ENCODE peak calls at places on chromosomes 4 and X, in seven cellular contexts. Q is esophagus squamous epithelium, X is esophagus muscularis mucosa, L is hepatocyte, Y is testis, M is tibial artery, K is colonic mucosa. P is an unnamed sample.

GRCh38 chrX:17844236-17844635 is 16.9 kb downstream of the RAI2 start:
- DNase-seq in Q (no peak), X (no peak), Y (no peak), M (no peak), K (no peak), L (no peak), P (no peak)

GRCh38 chrX:110125435-110125834 is 122.5 kb downstream of the TMEM164 start:
- DNase-seq in X (no peak), M (no peak), Q (no peak), L (peak; percentile 15), K (no peak), Y (no peak), P (no peak)

GRCh38 chr4:158208931-158209640 is 1.2 kb upstream of the TMEM144 start:
- DNase-seq in M (no peak), Q (no peak), K (no peak), Y (no peak), L (no peak), X (no peak), P (no peak)

GRCh38 chr4:165715989-165716388 is 157.0 kb upstream of the TLL1 start:
- DNase-seq in L (no peak), Q (no peak), M (no peak), K (no peak), X (no peak), Y (no peak), P (no peak)

GRCh38 chr4:87339440-87339839 is 16.8 kb upstream of the HSD17B13 start:
- DNase-seq in L (no peak), K (no peak), M (no peak), Q (no peak), Y (no peak), X (no peak), P (no peak)

GRCh38 chrX:18149454-18149853 is 71.2 kb downstream of the BEND2 start:
- DNase-seq in M (no peak), X (no peak), K (no peak), L (no peak), Q (no peak), Y (no peak), P (no peak)

GRCh38 chr4:182255421-182256190 is 12.4 kb downstream of the TENM3 start:
- DNase-seq in Q (no peak), K (no peak), L (no peak), Y (no peak), M (no peak), X (peak; percentile 39), P (no peak)

GRCh38 chr4:807792-808191 is 18.1 kb downstream of the CPLX1 start:
- DNase-seq in K (peak; percentile 73), Y (no peak), Q (no peak), L (no peak), X (no peak), M (no peak), P (no peak)

GRCh38 chrX:120301960-120302359 is 9.3 kb downstream of the TMEM255A start:
- DNase-seq in M (no peak), Y (no peak), K (no peak), Q (no peak), X (no peak), L (no peak), P (no peak)

GRCh38 chr4:45518832-45519231 is 605.0 kb downstream of the GABRG1 start:
- DNase-seq in X (no peak), M (no peak), L (no peak), Q (no peak), K (no peak), Y (no peak), P (no peak)

GRCh38 chrX:40734956-40735317 is 405 bp downstream of the MED14 start:
- DNase-seq in L (peak; percentile 30), X (no peak), M (no peak), K (peak; percentile 35), Y (peak; percentile 16), Q (no peak), P (no peak)

GRCh38 chr4:154160925-154161324 is 330.7 kb downstream of the DCHS2 start:
- DNase-seq in K (no peak), Q (no peak), L (no peak), X (no peak), Y (no peak), M (no peak), P (no peak)

GRCh38 chr4:2619459-2619858 is 83.0 kb downstream of the FAM193A start:
- DNase-seq in Y (no peak), M (no peak), X (no peak), Q (no peak), L (no peak), K (no peak), P (no peak)

GRCh38 chrX:134836497-134836968 is 154.3 kb upstream of the SMIM10 start:
- DNase-seq in K (no peak), Y (peak; percentile 73), M (no peak), Q (no peak), X (no peak), L (no peak), P (no peak)

GRCh38 chrX:9561199-9561598 is 96.3 kb downstream of the TBL1X start:
- DNase-seq in K (no peak), X (no peak), L (no peak), M (no peak), Y (no peak), Q (no peak), P (no peak)

GRCh38 chrX:131704136-131704695 is 160.3 kb downstream of the OR13H1 start:
- DNase-seq in Y (peak; percentile 19), M (no peak), Q (peak; percentile 13), L (no peak), X (no peak), K (peak; percentile 95), P (no peak)

GRCh38 chrX:80388206-80388605 is 32.0 kb upstream of the TENT5D start:
- DNase-seq in Y (no peak), K (no peak), Q (no peak), X (no peak), M (no peak), L (no peak), P (no peak)

GRCh38 chrX:148385471-148385870 is 114.9 kb upstream of the AFF2 start:
- DNase-seq in M (no peak), X (no peak), Q (no peak), Y (no peak), K (no peak), L (no peak), P (no peak)

GRCh38 chr4:126230244-126230643 is 915.5 kb downstream of the FAT4 start:
- DNase-seq in Q (no peak), L (no peak), M (no peak), X (no peak), Y (no peak), K (no peak), P (no peak)

GRCh38 chrX:70128071-70128470 is 5.2 kb upstream of the IGBP1 start:
- DNase-seq in Q (no peak), Y (no peak), X (no peak), K (no peak), L (no peak), M (no peak), P (no peak)

GRCh38 chrX:47643926-47644325 is 6.4 kb downstream of the ELK1 start:
- DNase-seq in K (no peak), L (no peak), X (no peak), M (no peak), Y (no peak), Q (no peak), P (no peak)

GRCh38 chr4:84994280-84994679 is 27.8 kb upstream of the WDFY3 start:
- DNase-seq in Y (no peak), K (no peak), Q (no peak), M (no peak), X (no peak), L (no peak), P (no peak)

GRCh38 chr4:106315476-106315967 is 487 bp downstream of the TBCK start:
- DNase-seq in Y (no peak), X (no peak), Q (peak; percentile 5), M (no peak), K (peak; percentile 55), L (peak; percentile 62), P (no peak)

GRCh38 chr4:76981649-76982048 is 32.1 kb downstream of the SEPTIN11 start:
- DNase-seq in X (no peak), K (no peak), L (no peak), M (no peak), Y (no peak), Q (no peak), P (no peak)
- H3K27ac ChIP-seq in X (no peak overlapping the region), K (no peak overlapping the region), L (peak overlapping the region; percentile 91), M (no peak overlapping the region), Y (no peak overlapping the region), Q (peak overlapping the region; percentile 13), P (no peak overlapping the region)

GRCh38 chr4:39285111-39285795 is 80.9 kb downstream of the RFC1 start:
- DNase-seq in X (no peak), L (no peak), Q (no peak), M (no peak), Y (no peak), K (no peak), P (no peak)

GRCh38 chr4:39285853-39286252 is 80.3 kb downstream of the RFC1 start:
- DNase-seq in L (no peak), K (no peak), X (no peak), Q (no peak), Y (no peak), M (no peak), P (no peak)

GRCh38 chr4:39291686-39292085 is 74.5 kb downstream of the RFC1 start:
- DNase-seq in Q (no peak), Y (no peak), L (no peak), K (no peak), M (no peak), X (no peak), P (no peak)

GRCh38 chr4:39280770-39281169 is 85.4 kb downstream of the RFC1 start:
- DNase-seq in Q (no peak), L (no peak), M (no peak), Y (no peak), X (no peak), K (no peak), P (no peak)

DNA sequence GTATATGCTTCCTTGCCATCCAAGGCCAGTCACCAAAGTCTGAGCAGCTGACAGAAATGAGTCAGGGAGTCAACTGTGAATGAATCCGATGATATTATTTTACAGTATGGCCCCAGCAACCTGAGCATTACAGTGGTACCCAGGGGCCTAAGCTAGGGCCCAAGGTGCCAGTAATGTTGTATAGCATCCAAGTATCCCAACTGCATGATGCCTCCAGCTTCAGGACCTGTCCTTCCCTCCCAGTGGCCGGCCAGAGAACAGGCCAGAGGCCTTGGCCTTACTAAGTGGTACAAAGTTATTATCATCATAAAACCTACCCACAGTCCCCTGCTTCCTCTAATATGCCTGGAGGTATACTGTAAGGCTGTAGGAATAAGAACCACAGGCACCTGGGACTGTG is 79.9 kb downstream of the RFC1 start:
- DNase-seq in K (no peak), Y (no peak), L (no peak), Q (no peak), M (no peak), X (no peak), P (no peak)
- H3K36me3 ChIP-seq in K (no peaks in the 10 kb centered on the region), Y (no peaks in the 10 kb centered on the region), L (no peaks in the 10 kb centered on the region), Q (peaks cover 71% of the 10 kb centered on the region), M (peaks cover 49% of the 10 kb centered on the region), X (peaks cover 32% of the 10 kb centered on the region), P (peaks cover 89% of the 10 kb centered on the region)

DNA sequence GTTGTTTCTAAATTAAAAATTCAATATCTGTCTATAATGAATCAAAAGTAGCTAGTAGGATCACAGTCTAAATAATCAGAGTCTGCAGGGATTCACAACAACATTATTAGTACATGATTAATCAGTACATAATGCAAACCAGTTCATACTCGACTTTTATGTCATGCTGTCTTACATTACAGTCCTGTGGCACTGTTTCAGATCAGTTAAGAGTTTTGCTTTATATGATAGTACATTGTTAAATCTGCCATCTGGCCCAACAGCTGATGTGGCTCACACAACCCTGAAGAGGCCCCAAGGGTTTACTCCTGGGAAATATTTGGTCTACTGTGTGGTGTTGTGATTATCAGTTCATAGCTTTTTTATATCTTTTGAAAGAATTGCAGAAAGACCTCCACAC is 247.1 kb upstream of the ETNPPL start:
- DNase-seq in L (peak; percentile 21), M (no peak), K (no peak), Y (no peak), Q (no peak), X (no peak), P (no peak)
- H3K27ac ChIP-seq in L (no peak overlapping the region), M (no peak overlapping the region), K (no peak overlapping the region), Y (no peak overlapping the region), Q (no peak overlapping the region), X (no peak overlapping the region), P (no peak overlapping the region)

GRCh38 chr4:108029731-108030130 is 40.0 kb downstream of the HADH start:
- DNase-seq in Q (no peak), L (no peak), Y (no peak), M (no peak), K (no peak), X (no peak), P (no peak)
- H3K36me3 ChIP-seq in Q (peaks cover 91% of the 10 kb centered on the region), L (peaks cover 4% of the 10 kb centered on the region), Y (no peaks in the 10 kb centered on the region), M (peaks cover 82% of the 10 kb centered on the region), K (no peaks in the 10 kb centered on the region), X (peaks cover 34% of the 10 kb centered on the region), P (no peaks in the 10 kb centered on the region)